ENCODE peak calls at places on chromosome 3, in six cellular contexts. M is HAP-1; V is IMR-90; T is HT1080; L is activated naive CD4-positive, alpha-beta T cell treated with anti-CD3 and anti-CD28 coated beads for 36 hours; A is D341Med. N is an unnamed sample.
A peak's percentile ranks its signal among the peaks of the same experiment; 100 is the strongest.

GRCh38 chr3:52896613-52897012 is 735 bp downstream of the STIMATE start:
- DNase-seq in A (peak; percentile 51), M (peak; percentile 16), T (no peak), L (no peak), V (no peak), N (no peak)

GRCh38 chr3:882526-882925 is 210.3 kb upstream of the CNTN6 start:
- DNase-seq in M (no peak), L (no peak), T (peak; percentile 81), V (no peak), A (no peak), N (peak; percentile 52)

GRCh38 chr3:24086597-24087369 is 141.7 kb downstream of the NR1D2 start:
- DNase-seq in T (peak; percentile 3), M (peak; percentile 81), L (no peak), A (no peak), V (no peak), N (no peak)

GRCh38 chr3:31729082-31729481 is 196.4 kb downstream of the STT3B start:
- DNase-seq in A (no peak), M (no peak), V (no peak), L (no peak), T (no peak), N (peak; percentile 58)

GRCh38 chr3:58013973-58014649 is 5.9 kb downstream of the FLNB start:
- DNase-seq in V (peak; percentile 90), M (no peak), T (no peak), A (peak; percentile 66), L (no peak), N (no peak)

GRCh38 chr3:98528474-98529346 is 3.1 kb upstream of the GPR15 start:
- DNase-seq in M (no peak), T (no peak), V (no peak), A (no peak), L (no peak), N (no peak)

GRCh38 chr3:32383136-32383711 is 8.4 kb upstream of the CMTM7 start:
- DNase-seq in L (no peak), V (no peak), A (no peak), T (no peak), M (no peak), N (no peak)

GRCh38 chr3:52436500-52437106 is 8.3 kb downstream of the SEMA3G start:
- DNase-seq in T (no peak), V (peak; percentile 53), L (no peak), M (no peak), A (no peak), N (no peak)

GRCh38 chr3:149373235-149374125 is 4.0 kb downstream of the TM4SF1 start:
- DNase-seq in V (peak; percentile 85), T (no peak), M (no peak), A (no peak), L (no peak), N (peak; percentile 96)

GRCh38 chr3:122858373-122858772 is 63.5 kb downstream of the SLC49A4 start:
- DNase-seq in T (peak; percentile 37), V (peak; percentile 25), M (no peak), L (no peak), A (no peak), N (peak; percentile 62)

GRCh38 chr3:182861345-182861744 is 68.0 kb downstream of the ATP11B start:
- DNase-seq in T (no peak), V (peak; percentile 23), A (no peak), M (no peak), L (no peak), N (no peak)